ENCODE peak calls at places on chromosomes 13 and 19, in nine cellular contexts. One of them, this sample, is unnamed.

GRCh38 chr13:62747152-62747551 is 1331.5 kb upstream of the PCDH20 start:
- DNase-seq in NCI-H1436: no peak
- DNase-seq in activated naive CD8-positive, alpha-beta T cell treated with anti-CD3 and anti-CD28 coated beads, Interleukin-2, amount 50 U/mL, for 16 hours: no peak
- DNase-seq in activated T-helper 1 cell treated with anti-CD3 and anti-CD28 coated beads, Interleukin-12 subunit alpha, Interleukin-12 subunit beta, Interleukin-2, Interleukin-4 antibody, amounts not matched to agents 30 ng/mL and 10 ng/mL and 1 ng/mL, durations not matched to agents 14 hours and 24 hours and 36 hours: no peak
- DNase-seq in CD4-positive, alpha-beta T cell: no peak
- DNase-seq in endodermal cell: no peak
- DNase-seq in NCI-H2081: no peak
- DNase-seq in heart right ventricle: no peak
- DNase-seq in hepatic stellate cell: no peak
- DNase-seq in this sample: no peak

GRCh38 chr13:80297503-80297902 is 43.4 kb downstream of the SPRY2 start:
- DNase-seq in NCI-H1436: no peak
- DNase-seq in activated naive CD8-positive, alpha-beta T cell treated with anti-CD3 and anti-CD28 coated beads, Interleukin-2, amount 50 U/mL, for 16 hours: no peak
- DNase-seq in activated T-helper 1 cell treated with anti-CD3 and anti-CD28 coated beads, Interleukin-12 subunit alpha, Interleukin-12 subunit beta, Interleukin-2, Interleukin-4 antibody, amounts not matched to agents 30 ng/mL and 10 ng/mL and 1 ng/mL, durations not matched to agents 14 hours and 24 hours and 36 hours: no peak
- DNase-seq in CD4-positive, alpha-beta T cell: no peak
- DNase-seq in endodermal cell: no peak
- DNase-seq in NCI-H2081: no peak
- DNase-seq in heart right ventricle: no peak
- DNase-seq in hepatic stellate cell: no peak
- DNase-seq in this sample: no peak

GRCh38 chr13:47858678-47859050 is 142.4 kb downstream of the SUCLA2 start:
- DNase-seq in NCI-H1436: no peak
- DNase-seq in activated naive CD8-positive, alpha-beta T cell treated with anti-CD3 and anti-CD28 coated beads, Interleukin-2, amount 50 U/mL, for 16 hours: no peak
- DNase-seq in activated T-helper 1 cell treated with anti-CD3 and anti-CD28 coated beads, Interleukin-12 subunit alpha, Interleukin-12 subunit beta, Interleukin-2, Interleukin-4 antibody, amounts not matched to agents 30 ng/mL and 10 ng/mL and 1 ng/mL, durations not matched to agents 14 hours and 24 hours and 36 hours: no peak
- DNase-seq in CD4-positive, alpha-beta T cell: no peak
- DNase-seq in endodermal cell: no peak
- DNase-seq in NCI-H2081: no peak
- DNase-seq in heart right ventricle: no peak
- DNase-seq in hepatic stellate cell: no peak
- DNase-seq in this sample: peak; percentile 61

GRCh38 chr19:42281175-42282035 is 12.4 kb downstream of the CIC start:
- DNase-seq in NCI-H1436: peak; percentile 40
- DNase-seq in activated naive CD8-positive, alpha-beta T cell treated with anti-CD3 and anti-CD28 coated beads, Interleukin-2, amount 50 U/mL, for 16 hours: no peak
- DNase-seq in activated T-helper 1 cell treated with anti-CD3 and anti-CD28 coated beads, Interleukin-12 subunit alpha, Interleukin-12 subunit beta, Interleukin-2, Interleukin-4 antibody, amounts not matched to agents 30 ng/mL and 10 ng/mL and 1 ng/mL, durations not matched to agents 14 hours and 24 hours and 36 hours: no peak
- DNase-seq in CD4-positive, alpha-beta T cell: peak; percentile 22
- DNase-seq in endodermal cell: peak; percentile 83
- DNase-seq in NCI-H2081: peak; percentile 84
- DNase-seq in heart right ventricle: peak; percentile 85
- DNase-seq in hepatic stellate cell: no peak
- DNase-seq in this sample: peak; percentile 78

GRCh38 chr13:43405457-43405856 is 381.3 kb downstream of the ENOX1 start:
- DNase-seq in NCI-H1436: no peak
- DNase-seq in activated naive CD8-positive, alpha-beta T cell treated with anti-CD3 and anti-CD28 coated beads, Interleukin-2, amount 50 U/mL, for 16 hours: no peak
- DNase-seq in activated T-helper 1 cell treated with anti-CD3 and anti-CD28 coated beads, Interleukin-12 subunit alpha, Interleukin-12 subunit beta, Interleukin-2, Interleukin-4 antibody, amounts not matched to agents 30 ng/mL and 10 ng/mL and 1 ng/mL, durations not matched to agents 14 hours and 24 hours and 36 hours: no peak
- DNase-seq in CD4-positive, alpha-beta T cell: no peak
- DNase-seq in endodermal cell: no peak
- DNase-seq in NCI-H2081: no peak
- DNase-seq in heart right ventricle: no peak
- DNase-seq in hepatic stellate cell: peak; percentile 4
- DNase-seq in this sample: no peak

GRCh38 chr19:36652958-36653357 is 13.7 kb downstream of the ZNF461 start:
- DNase-seq in NCI-H1436: peak; percentile 12
- DNase-seq in activated naive CD8-positive, alpha-beta T cell treated with anti-CD3 and anti-CD28 coated beads, Interleukin-2, amount 50 U/mL, for 16 hours: no peak
- DNase-seq in activated T-helper 1 cell treated with anti-CD3 and anti-CD28 coated beads, Interleukin-12 subunit alpha, Interleukin-12 subunit beta, Interleukin-2, Interleukin-4 antibody, amounts not matched to agents 30 ng/mL and 10 ng/mL and 1 ng/mL, durations not matched to agents 14 hours and 24 hours and 36 hours: no peak
- DNase-seq in CD4-positive, alpha-beta T cell: no peak
- DNase-seq in endodermal cell: no peak
- DNase-seq in NCI-H2081: no peak
- DNase-seq in heart right ventricle: no peak
- DNase-seq in hepatic stellate cell: no peak
- DNase-seq in this sample: no peak

GRCh38 chr13:40618581-40619478 is 47.6 kb downstream of the FOXO1 start:
- DNase-seq in NCI-H1436: no peak
- DNase-seq in activated naive CD8-positive, alpha-beta T cell treated with anti-CD3 and anti-CD28 coated beads, Interleukin-2, amount 50 U/mL, for 16 hours: no peak
- DNase-seq in activated T-helper 1 cell treated with anti-CD3 and anti-CD28 coated beads, Interleukin-12 subunit alpha, Interleukin-12 subunit beta, Interleukin-2, Interleukin-4 antibody, amounts not matched to agents 30 ng/mL and 10 ng/mL and 1 ng/mL, durations not matched to agents 14 hours and 24 hours and 36 hours: no peak
- DNase-seq in CD4-positive, alpha-beta T cell: no peak
- DNase-seq in endodermal cell: no peak
- DNase-seq in NCI-H2081: no peak
- DNase-seq in heart right ventricle: no peak
- DNase-seq in hepatic stellate cell: no peak
- DNase-seq in this sample: no peak

GRCh38 chr19:47231215-47232054 is 436 bp upstream of the BBC3 start:
- DNase-seq in NCI-H1436: peak; percentile 69
- DNase-seq in activated naive CD8-positive, alpha-beta T cell treated with anti-CD3 and anti-CD28 coated beads, Interleukin-2, amount 50 U/mL, for 16 hours: peak; percentile 74
- DNase-seq in activated T-helper 1 cell treated with anti-CD3 and anti-CD28 coated beads, Interleukin-12 subunit alpha, Interleukin-12 subunit beta, Interleukin-2, Interleukin-4 antibody, amounts not matched to agents 30 ng/mL and 10 ng/mL and 1 ng/mL, durations not matched to agents 14 hours and 24 hours and 36 hours: peak; percentile 93
- DNase-seq in CD4-positive, alpha-beta T cell: peak; percentile 93
- DNase-seq in endodermal cell: peak; percentile 95
- DNase-seq in NCI-H2081: peak; percentile 64
- DNase-seq in heart right ventricle: peak; percentile 90
- DNase-seq in hepatic stellate cell: peak; percentile 82
- DNase-seq in this sample: peak; percentile 91

GRCh38 chr19:14416743-14417214 is 2.4 kb downstream of the DDX39A start:
- DNase-seq in NCI-H1436: no peak
- DNase-seq in activated naive CD8-positive, alpha-beta T cell treated with anti-CD3 and anti-CD28 coated beads, Interleukin-2, amount 50 U/mL, for 16 hours: no peak
- DNase-seq in activated T-helper 1 cell treated with anti-CD3 and anti-CD28 coated beads, Interleukin-12 subunit alpha, Interleukin-12 subunit beta, Interleukin-2, Interleukin-4 antibody, amounts not matched to agents 30 ng/mL and 10 ng/mL and 1 ng/mL, durations not matched to agents 14 hours and 24 hours and 36 hours: no peak
- DNase-seq in CD4-positive, alpha-beta T cell: no peak
- DNase-seq in endodermal cell: no peak
- DNase-seq in NCI-H2081: no peak
- DNase-seq in heart right ventricle: no peak
- DNase-seq in hepatic stellate cell: peak; percentile 5
- DNase-seq in this sample: no peak

GRCh38 chr19:41646589-41647204 is 19.8 kb upstream of the CEACAM4 start:
- DNase-seq in NCI-H1436: no peak
- DNase-seq in activated naive CD8-positive, alpha-beta T cell treated with anti-CD3 and anti-CD28 coated beads, Interleukin-2, amount 50 U/mL, for 16 hours: no peak
- DNase-seq in activated T-helper 1 cell treated with anti-CD3 and anti-CD28 coated beads, Interleukin-12 subunit alpha, Interleukin-12 subunit beta, Interleukin-2, Interleukin-4 antibody, amounts not matched to agents 30 ng/mL and 10 ng/mL and 1 ng/mL, durations not matched to agents 14 hours and 24 hours and 36 hours: no peak
- DNase-seq in CD4-positive, alpha-beta T cell: peak; percentile 27
- DNase-seq in endodermal cell: peak; percentile 76
- DNase-seq in NCI-H2081: no peak
- DNase-seq in heart right ventricle: no peak
- DNase-seq in hepatic stellate cell: no peak
- DNase-seq in this sample: no peak

GRCh38 chr13:70353096-70353495 is 244.8 kb upstream of the KLHL1 start:
- DNase-seq in NCI-H1436: no peak
- DNase-seq in activated naive CD8-positive, alpha-beta T cell treated with anti-CD3 and anti-CD28 coated beads, Interleukin-2, amount 50 U/mL, for 16 hours: no peak
- DNase-seq in activated T-helper 1 cell treated with anti-CD3 and anti-CD28 coated beads, Interleukin-12 subunit alpha, Interleukin-12 subunit beta, Interleukin-2, Interleukin-4 antibody, amounts not matched to agents 30 ng/mL and 10 ng/mL and 1 ng/mL, durations not matched to agents 14 hours and 24 hours and 36 hours: no peak
- DNase-seq in CD4-positive, alpha-beta T cell: no peak
- DNase-seq in endodermal cell: peak; percentile 56
- DNase-seq in NCI-H2081: no peak
- DNase-seq in heart right ventricle: no peak
- DNase-seq in hepatic stellate cell: no peak
- DNase-seq in this sample: no peak

GRCh38 chr13:110431425-110431824 is 124.3 kb downstream of the COL4A2 start:
- DNase-seq in NCI-H1436: no peak
- DNase-seq in activated naive CD8-positive, alpha-beta T cell treated with anti-CD3 and anti-CD28 coated beads, Interleukin-2, amount 50 U/mL, for 16 hours: no peak
- DNase-seq in activated T-helper 1 cell treated with anti-CD3 and anti-CD28 coated beads, Interleukin-12 subunit alpha, Interleukin-12 subunit beta, Interleukin-2, Interleukin-4 antibody, amounts not matched to agents 30 ng/mL and 10 ng/mL and 1 ng/mL, durations not matched to agents 14 hours and 24 hours and 36 hours: no peak
- DNase-seq in CD4-positive, alpha-beta T cell: no peak
- DNase-seq in endodermal cell: no peak
- DNase-seq in NCI-H2081: no peak
- DNase-seq in heart right ventricle: no peak
- DNase-seq in hepatic stellate cell: no peak
- DNase-seq in this sample: no peak

GRCh38 chr13:28623782-28624706 is 34.9 kb upstream of the POMP start:
- DNase-seq in NCI-H1436: no peak
- DNase-seq in activated naive CD8-positive, alpha-beta T cell treated with anti-CD3 and anti-CD28 coated beads, Interleukin-2, amount 50 U/mL, for 16 hours: no peak
- DNase-seq in activated T-helper 1 cell treated with anti-CD3 and anti-CD28 coated beads, Interleukin-12 subunit alpha, Interleukin-12 subunit beta, Interleukin-2, Interleukin-4 antibody, amounts not matched to agents 30 ng/mL and 10 ng/mL and 1 ng/mL, durations not matched to agents 14 hours and 24 hours and 36 hours: no peak
- DNase-seq in CD4-positive, alpha-beta T cell: no peak
- DNase-seq in endodermal cell: no peak
- DNase-seq in NCI-H2081: no peak
- DNase-seq in heart right ventricle: no peak
- DNase-seq in hepatic stellate cell: no peak
- DNase-seq in this sample: peak; percentile 12

GRCh38 chr19:5893296-5893903 is 10.2 kb downstream of the NDUFA11 start:
- DNase-seq in NCI-H1436: no peak
- DNase-seq in activated naive CD8-positive, alpha-beta T cell treated with anti-CD3 and anti-CD28 coated beads, Interleukin-2, amount 50 U/mL, for 16 hours: no peak
- DNase-seq in activated T-helper 1 cell treated with anti-CD3 and anti-CD28 coated beads, Interleukin-12 subunit alpha, Interleukin-12 subunit beta, Interleukin-2, Interleukin-4 antibody, amounts not matched to agents 30 ng/mL and 10 ng/mL and 1 ng/mL, durations not matched to agents 14 hours and 24 hours and 36 hours: no peak
- DNase-seq in CD4-positive, alpha-beta T cell: no peak
- DNase-seq in endodermal cell: no peak
- DNase-seq in NCI-H2081: no peak
- DNase-seq in heart right ventricle: no peak
- DNase-seq in hepatic stellate cell: no peak
- DNase-seq in this sample: no peak

GRCh38 chr19:371501-372160 is 27.0 kb upstream of the MIER2 start:
- DNase-seq in NCI-H1436: no peak
- DNase-seq in activated naive CD8-positive, alpha-beta T cell treated with anti-CD3 and anti-CD28 coated beads, Interleukin-2, amount 50 U/mL, for 16 hours: no peak
- DNase-seq in activated T-helper 1 cell treated with anti-CD3 and anti-CD28 coated beads, Interleukin-12 subunit alpha, Interleukin-12 subunit beta, Interleukin-2, Interleukin-4 antibody, amounts not matched to agents 30 ng/mL and 10 ng/mL and 1 ng/mL, durations not matched to agents 14 hours and 24 hours and 36 hours: no peak
- DNase-seq in CD4-positive, alpha-beta T cell: no peak
- DNase-seq in endodermal cell: peak; percentile 27
- DNase-seq in NCI-H2081: no peak
- DNase-seq in heart right ventricle: no peak
- DNase-seq in hepatic stellate cell: no peak
- DNase-seq in this sample: no peak

GRCh38 chr19:38266070-38266469 is 1.7 kb downstream of the SPINT2 start:
- DNase-seq in NCI-H1436: no peak
- DNase-seq in activated naive CD8-positive, alpha-beta T cell treated with anti-CD3 and anti-CD28 coated beads, Interleukin-2, amount 50 U/mL, for 16 hours: no peak
- DNase-seq in activated T-helper 1 cell treated with anti-CD3 and anti-CD28 coated beads, Interleukin-12 subunit alpha, Interleukin-12 subunit beta, Interleukin-2, Interleukin-4 antibody, amounts not matched to agents 30 ng/mL and 10 ng/mL and 1 ng/mL, durations not matched to agents 14 hours and 24 hours and 36 hours: no peak
- DNase-seq in CD4-positive, alpha-beta T cell: no peak
- DNase-seq in endodermal cell: no peak
- DNase-seq in NCI-H2081: peak; percentile 2
- DNase-seq in heart right ventricle: no peak
- DNase-seq in hepatic stellate cell: no peak
- DNase-seq in this sample: no peak

GRCh38 chr13:51371768-51372399 is 32.4 kb downstream of the SERPINE3 start:
- DNase-seq in NCI-H1436: no peak
- DNase-seq in activated naive CD8-positive, alpha-beta T cell treated with anti-CD3 and anti-CD28 coated beads, Interleukin-2, amount 50 U/mL, for 16 hours: no peak
- DNase-seq in activated T-helper 1 cell treated with anti-CD3 and anti-CD28 coated beads, Interleukin-12 subunit alpha, Interleukin-12 subunit beta, Interleukin-2, Interleukin-4 antibody, amounts not matched to agents 30 ng/mL and 10 ng/mL and 1 ng/mL, durations not matched to agents 14 hours and 24 hours and 36 hours: no peak
- DNase-seq in CD4-positive, alpha-beta T cell: no peak
- DNase-seq in endodermal cell: no peak
- DNase-seq in NCI-H2081: no peak
- DNase-seq in heart right ventricle: no peak
- DNase-seq in hepatic stellate cell: no peak
- DNase-seq in this sample: no peak

GRCh38 chr19:40363128-40363527 is 14.6 kb downstream of the PLD3 start:
- DNase-seq in NCI-H1436: no peak
- DNase-seq in activated naive CD8-positive, alpha-beta T cell treated with anti-CD3 and anti-CD28 coated beads, Interleukin-2, amount 50 U/mL, for 16 hours: no peak
- DNase-seq in activated T-helper 1 cell treated with anti-CD3 and anti-CD28 coated beads, Interleukin-12 subunit alpha, Interleukin-12 subunit beta, Interleukin-2, Interleukin-4 antibody, amounts not matched to agents 30 ng/mL and 10 ng/mL and 1 ng/mL, durations not matched to agents 14 hours and 24 hours and 36 hours: no peak
- DNase-seq in CD4-positive, alpha-beta T cell: no peak
- DNase-seq in endodermal cell: no peak
- DNase-seq in NCI-H2081: no peak
- DNase-seq in heart right ventricle: no peak
- DNase-seq in hepatic stellate cell: no peak
- DNase-seq in this sample: no peak

GRCh38 chr13:24632382-24633121 is 47.7 kb upstream of the ATP12A start:
- DNase-seq in NCI-H1436: no peak
- DNase-seq in activated naive CD8-positive, alpha-beta T cell treated with anti-CD3 and anti-CD28 coated beads, Interleukin-2, amount 50 U/mL, for 16 hours: no peak
- DNase-seq in activated T-helper 1 cell treated with anti-CD3 and anti-CD28 coated beads, Interleukin-12 subunit alpha, Interleukin-12 subunit beta, Interleukin-2, Interleukin-4 antibody, amounts not matched to agents 30 ng/mL and 10 ng/mL and 1 ng/mL, durations not matched to agents 14 hours and 24 hours and 36 hours: no peak
- DNase-seq in CD4-positive, alpha-beta T cell: no peak
- DNase-seq in endodermal cell: no peak
- DNase-seq in NCI-H2081: no peak
- DNase-seq in heart right ventricle: no peak
- DNase-seq in hepatic stellate cell: no peak
- DNase-seq in this sample: no peak

GRCh38 chr19:42149447-42150202 is 17.4 kb upstream of the POU2F2 start:
- DNase-seq in NCI-H1436: no peak
- DNase-seq in activated naive CD8-positive, alpha-beta T cell treated with anti-CD3 and anti-CD28 coated beads, Interleukin-2, amount 50 U/mL, for 16 hours: no peak
- DNase-seq in activated T-helper 1 cell treated with anti-CD3 and anti-CD28 coated beads, Interleukin-12 subunit alpha, Interleukin-12 subunit beta, Interleukin-2, Interleukin-4 antibody, amounts not matched to agents 30 ng/mL and 10 ng/mL and 1 ng/mL, durations not matched to agents 14 hours and 24 hours and 36 hours: no peak
- DNase-seq in CD4-positive, alpha-beta T cell: no peak
- DNase-seq in endodermal cell: no peak
- DNase-seq in NCI-H2081: no peak
- DNase-seq in heart right ventricle: no peak
- DNase-seq in hepatic stellate cell: no peak
- DNase-seq in this sample: no peak

GRCh38 chr13:48728226-48728625 is 74.5 kb downstream of the CYSLTR2 start:
- DNase-seq in NCI-H1436: no peak
- DNase-seq in activated naive CD8-positive, alpha-beta T cell treated with anti-CD3 and anti-CD28 coated beads, Interleukin-2, amount 50 U/mL, for 16 hours: no peak
- DNase-seq in activated T-helper 1 cell treated with anti-CD3 and anti-CD28 coated beads, Interleukin-12 subunit alpha, Interleukin-12 subunit beta, Interleukin-2, Interleukin-4 antibody, amounts not matched to agents 30 ng/mL and 10 ng/mL and 1 ng/mL, durations not matched to agents 14 hours and 24 hours and 36 hours: no peak
- DNase-seq in CD4-positive, alpha-beta T cell: no peak
- DNase-seq in endodermal cell: no peak
- DNase-seq in NCI-H2081: no peak
- DNase-seq in heart right ventricle: no peak
- DNase-seq in hepatic stellate cell: no peak
- DNase-seq in this sample: no peak

This sample was measured in lung microvascular endothelial cell.